ENCODE peak calls at places on chromosome 22, in seven cellular contexts. C, P, B, X, H, N and U are unnamed samples.

GRCh38 chr22:34917239-34917638 is 148.7 kb upstream of the ISX start:
- DNase-seq in N (no peak), B (no peak), C (no peak), P (no peak), H (no peak), X (no peak), U (no peak)

GRCh38 chr22:40955516-40955915 is 4.3 kb downstream of the RBX1 start:
- DNase-seq in X (no peak), N (no peak), C (no peak), B (no peak), H (no peak), P (no peak), U (peak; percentile 99)

GRCh38 chr22:45235101-45235777 is 5.5 kb downstream of the KIAA0930 start:
- DNase-seq in B (no peak), P (no peak), N (no peak), X (no peak), C (no peak), H (peak; percentile 74), U (no peak)

GRCh38 chr22:33828302-33828701 is 92.0 kb downstream of the LARGE1 start:
- DNase-seq in C (no peak), P (no peak), X (no peak), N (no peak), B (no peak), H (no peak), U (no peak)

GRCh38 chr22:48570912-48571311 is 1256.8 kb downstream of the BRD1 start:
- DNase-seq in C (no peak), P (no peak), H (no peak), X (no peak), N (no peak), B (no peak), U (no peak)

GRCh38 chr22:48198489-48199459 is 1436.3 kb downstream of the TBC1D22A start:
- DNase-seq in X (no peak), C (no peak), H (no peak), N (peak; percentile 50), P (no peak), B (no peak), U (no peak)

GRCh38 chr22:40088818-40089217 is 88.9 kb upstream of the TNRC6B start:
- DNase-seq in H (no peak), C (no peak), N (no peak), B (no peak), P (no peak), X (no peak), U (no peak)

GRCh38 chr22:44363214-44363979 is 50.6 kb upstream of the SHISAL1 start:
- DNase-seq in X (peak; percentile 95), C (peak; percentile 60), B (peak; percentile 85), H (peak; percentile 80), P (peak; percentile 65), N (no peak), U (no peak)

GRCh38 chr22:25382762-25383161 is 163.3 kb downstream of the CRYBB2 start:
- DNase-seq in P (no peak), B (no peak), N (no peak), H (no peak), X (no peak), C (no peak), U (no peak)

GRCh38 chr22:42653992-42654391 is 4.8 kb upstream of the CYB5R3 start:
- DNase-seq in B (no peak), N (no peak), P (no peak), X (no peak), C (no peak), H (no peak), U (no peak)

GRCh38 chr22:21867528-21868266 is at the start of gene MAPK1:
- DNase-seq in P (peak; percentile 96), N (peak; percentile 95), H (peak; percentile 95), C (peak; percentile 58), B (peak; percentile 92), X (peak; percentile 91), U (peak; percentile 96)
- TF ChIP-seq POLR2A in P (peak; percentile 86), N (peak; percentile 93), H (peak; percentile 80), C (peak; percentile 66), B (peak; percentile 93), X (peak; percentile 62), U (peak; percentile 58)

DNA sequence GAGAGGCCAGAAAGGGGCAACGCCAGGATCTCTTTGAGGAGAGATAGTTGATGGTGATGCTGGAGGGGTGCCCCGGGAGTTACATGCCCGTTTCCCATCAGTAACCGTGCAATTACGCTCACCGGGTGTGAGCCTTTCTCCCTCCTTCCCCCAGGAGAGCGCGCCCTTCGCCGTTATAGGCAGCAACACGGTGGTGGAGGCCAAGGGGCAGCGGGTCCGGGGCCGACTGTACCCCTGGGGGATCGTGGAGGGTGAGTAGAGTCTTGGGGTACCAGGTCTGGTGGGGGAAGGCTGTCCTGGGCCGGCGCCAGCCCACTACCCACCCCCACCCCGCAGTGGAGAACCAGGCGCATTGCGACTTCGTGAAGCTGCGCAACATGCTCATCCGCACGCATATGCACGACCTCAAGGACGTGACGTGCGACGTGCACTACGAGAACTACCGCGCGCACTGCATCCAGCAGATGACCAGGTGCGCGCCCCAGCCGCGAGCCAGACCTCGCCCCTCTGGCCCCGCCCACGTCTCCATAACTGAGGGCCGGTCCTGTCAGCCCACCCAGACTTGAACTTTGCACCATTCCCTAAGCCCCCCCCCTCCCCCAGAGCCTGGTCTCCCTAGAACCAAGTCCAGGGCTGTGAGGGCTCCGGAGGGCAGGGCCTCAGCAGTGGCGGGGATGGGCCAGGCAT is 1.7 kb upstream of the GP1BB start:
- DNase-seq in C (no peak), B (no peak), N (peak; percentile 63), H (no peak), X (no peak), P (no peak), U (no peak)
- TF ChIP-seq POLR2A in C (no peak), B (no peak), N (no peak), H (no peak), X (no peak), P (no peak), U (no peak)

GRCh38 chr22:29346659-29347058 is 31.2 kb upstream of the RASL10A start:
- DNase-seq in C (no peak), H (no peak), P (peak; percentile 89), N (no peak), X (no peak), B (no peak), U (no peak)
- TF ChIP-seq POLR2A in C (no peak), H (no peak), P (no peak), N (no peak), X (no peak), B (no peak), U (no peak)

GRCh38 chr22:37904572-37905533 is 1.2 kb upstream of the MICALL1 start:
- DNase-seq in P (peak; percentile 95), B (peak; percentile 90), N (peak; percentile 67), C (peak; percentile 84), X (peak; percentile 54), H (peak; percentile 33), U (peak; percentile 91)
- TF ChIP-seq POLR2A in P (no peak), B (peak; percentile 46), N (no peak), C (no peak), X (no peak), H (no peak), U (no peak)

GRCh38 chr22:20494978-20495860 is at the start of gene KLHL22:
- DNase-seq in X (peak; percentile 48), P (no peak), N (peak; percentile 90), H (peak; percentile 44), C (no peak), B (peak; percentile 49), U (peak; percentile 84)
- TF ChIP-seq POLR2A in X (no peak), P (no peak), N (no peak), H (no peak), C (no peak), B (no peak), U (no peak)

GRCh38 chr22:26581026-26581425 is 8.9 kb downstream of the TPST2 start:
- DNase-seq in P (no peak), N (no peak), C (no peak), B (no peak), X (no peak), H (no peak), U (no peak)
- TF ChIP-seq POLR2A in P (no peak), N (no peak), C (no peak), B (no peak), X (no peak), H (no peak), U (no peak)